ENCODE peak calls at places on chromosomes 1 and 21, in nine cellular contexts. One of them, this sample, is unnamed. For H3K36me3, the result is how much of the 10 kb centered on the place peaks cover.

GRCh38 chr1:47726496-47726855 is 270.7 kb downstream of the TRABD2B start:
- DNase-seq in Peyer's patch: no peak
- DNase-seq in fibroblast of lung: no peak
- DNase-seq in H7: no peak
- DNase-seq in upper lobe of right lung: no peak
- DNase-seq in GM06990: peak
- DNase-seq in neuronal stem cell: no peak
- DNase-seq in heart left ventricle: no peak
- DNase-seq in CD8-positive, alpha-beta T cell: no peak
- DNase-seq in this sample: no peak

GRCh38 chr1:14149431-14149830 is 449.1 kb upstream of the KAZN start:
- DNase-seq in Peyer's patch: no peak
- DNase-seq in fibroblast of lung: no peak
- DNase-seq in H7: peak
- DNase-seq in upper lobe of right lung: no peak
- DNase-seq in GM06990: no peak
- DNase-seq in neuronal stem cell: no peak
- DNase-seq in heart left ventricle: no peak
- DNase-seq in CD8-positive, alpha-beta T cell: no peak
- DNase-seq in this sample: peak

GRCh38 chr1:61469365-61469764 is 255.6 kb downstream of the TM2D1 start:
- DNase-seq in Peyer's patch: no peak
- DNase-seq in fibroblast of lung: no peak
- DNase-seq in H7: no peak
- DNase-seq in upper lobe of right lung: no peak
- DNase-seq in GM06990: no peak
- DNase-seq in neuronal stem cell: no peak
- DNase-seq in heart left ventricle: no peak
- DNase-seq in CD8-positive, alpha-beta T cell: no peak
- DNase-seq in this sample: no peak

GRCh38 chr1:4000811-4001251 is 100.8 kb upstream of the C1orf174 start:
- DNase-seq in Peyer's patch: no peak
- DNase-seq in fibroblast of lung: no peak
- DNase-seq in H7: peak
- DNase-seq in upper lobe of right lung: peak
- DNase-seq in GM06990: no peak
- DNase-seq in neuronal stem cell: no peak
- DNase-seq in heart left ventricle: no peak
- DNase-seq in CD8-positive, alpha-beta T cell: no peak
- DNase-seq in this sample: no peak

GRCh38 chr1:172399369-172400072 is 21.0 kb upstream of the C1orf105 start:
- DNase-seq in Peyer's patch: no peak
- DNase-seq in fibroblast of lung: peak
- DNase-seq in H7: no peak
- DNase-seq in upper lobe of right lung: no peak
- DNase-seq in GM06990: peak
- DNase-seq in neuronal stem cell: no peak
- DNase-seq in heart left ventricle: peak
- DNase-seq in CD8-positive, alpha-beta T cell: no peak
- DNase-seq in this sample: peak

GRCh38 chr1:30697977-30698376 is 25.4 kb downstream of the MATN1 start:
- DNase-seq in Peyer's patch: no peak
- DNase-seq in fibroblast of lung: peak
- DNase-seq in H7: no peak
- DNase-seq in upper lobe of right lung: peak
- DNase-seq in GM06990: no peak
- DNase-seq in neuronal stem cell: no peak
- DNase-seq in heart left ventricle: no peak
- DNase-seq in CD8-positive, alpha-beta T cell: no peak
- DNase-seq in this sample: peak

GRCh38 chr1:101908980-101909379 is 87.7 kb downstream of the OLFM3 start:
- DNase-seq in Peyer's patch: no peak
- DNase-seq in fibroblast of lung: no peak
- DNase-seq in H7: no peak
- DNase-seq in upper lobe of right lung: no peak
- DNase-seq in GM06990: no peak
- DNase-seq in neuronal stem cell: no peak
- DNase-seq in heart left ventricle: no peak
- DNase-seq in CD8-positive, alpha-beta T cell: no peak
- DNase-seq in this sample: no peak

GRCh38 chr1:198560093-198560638 is 19.7 kb upstream of the ATP6V1G3 start:
- DNase-seq in Peyer's patch: no peak
- DNase-seq in fibroblast of lung: peak
- DNase-seq in H7: no peak
- DNase-seq in upper lobe of right lung: no peak
- DNase-seq in GM06990: no peak
- DNase-seq in neuronal stem cell: no peak
- DNase-seq in heart left ventricle: no peak
- DNase-seq in CD8-positive, alpha-beta T cell: no peak
- DNase-seq in this sample: no peak

GRCh38 chr1:179708434-179709195 is 34.5 kb upstream of the FAM163A start:
- DNase-seq in Peyer's patch: no peak
- DNase-seq in fibroblast of lung: no peak
- DNase-seq in H7: no peak
- DNase-seq in upper lobe of right lung: no peak
- DNase-seq in GM06990: no peak
- DNase-seq in neuronal stem cell: no peak
- DNase-seq in heart left ventricle: no peak
- DNase-seq in CD8-positive, alpha-beta T cell: no peak
- DNase-seq in this sample: peak

GRCh38 chr1:12600880-12601633 is 17.0 kb downstream of the DHRS3 start:
- DNase-seq in Peyer's patch: peak
- DNase-seq in fibroblast of lung: no peak
- DNase-seq in H7: peak
- DNase-seq in upper lobe of right lung: no peak
- DNase-seq in GM06990: no peak
- DNase-seq in neuronal stem cell: no peak
- DNase-seq in heart left ventricle: peak
- DNase-seq in CD8-positive, alpha-beta T cell: peak
- DNase-seq in this sample: no peak

GRCh38 chr1:116806245-116806644 is 52.0 kb downstream of the CD2 start:
- DNase-seq in Peyer's patch: no peak
- DNase-seq in fibroblast of lung: no peak
- DNase-seq in H7: no peak
- DNase-seq in upper lobe of right lung: no peak
- DNase-seq in GM06990: peak
- DNase-seq in neuronal stem cell: no peak
- DNase-seq in heart left ventricle: no peak
- DNase-seq in CD8-positive, alpha-beta T cell: peak
- DNase-seq in this sample: no peak

GRCh38 chr21:34914239-34914638 is 134.9 kb downstream of the RUNX1 start:
- DNase-seq in Peyer's patch: no peak
- DNase-seq in fibroblast of lung: no peak
- DNase-seq in H7: no peak
- DNase-seq in upper lobe of right lung: no peak
- DNase-seq in GM06990: no peak
- DNase-seq in neuronal stem cell: no peak
- DNase-seq in heart left ventricle: no peak
- DNase-seq in CD8-positive, alpha-beta T cell: no peak
- DNase-seq in this sample: no peak

GRCh38 chr1:19342077-19342775 is 30.1 kb downstream of the SLC66A1 start:
- DNase-seq in Peyer's patch: no peak
- DNase-seq in fibroblast of lung: peak
- DNase-seq in H7: no peak
- DNase-seq in upper lobe of right lung: no peak
- DNase-seq in GM06990: no peak
- DNase-seq in neuronal stem cell: no peak
- DNase-seq in heart left ventricle: peak
- DNase-seq in CD8-positive, alpha-beta T cell: no peak
- DNase-seq in this sample: no peak
- H3K36me3 ChIP-seq in Peyer's patch: under half
- H3K36me3 ChIP-seq in fibroblast of lung: under half
- H3K36me3 ChIP-seq in H7: under half
- H3K36me3 ChIP-seq in upper lobe of right lung: half or more
- H3K36me3 ChIP-seq in GM06990: under half
- H3K36me3 ChIP-seq in neuronal stem cell: half or more
- H3K36me3 ChIP-seq in heart left ventricle: half or more
- H3K36me3 ChIP-seq in CD8-positive, alpha-beta T cell: half or more
- H3K36me3 ChIP-seq in this sample: half or more

GRCh38 chr1:111704776-111705175 is 34.4 kb downstream of the INKA2 start:
- DNase-seq in Peyer's patch: no peak
- DNase-seq in fibroblast of lung: no peak
- DNase-seq in H7: no peak
- DNase-seq in upper lobe of right lung: no peak
- DNase-seq in GM06990: no peak
- DNase-seq in neuronal stem cell: no peak
- DNase-seq in heart left ventricle: no peak
- DNase-seq in CD8-positive, alpha-beta T cell: no peak
- DNase-seq in this sample: no peak

GRCh38 chr1:111706921-111707320 is 32.3 kb downstream of the INKA2 start:
- DNase-seq in Peyer's patch: no peak
- DNase-seq in fibroblast of lung: peak
- DNase-seq in H7: no peak
- DNase-seq in upper lobe of right lung: no peak
- DNase-seq in GM06990: no peak
- DNase-seq in neuronal stem cell: no peak
- DNase-seq in heart left ventricle: no peak
- DNase-seq in CD8-positive, alpha-beta T cell: no peak
- DNase-seq in this sample: no peak

GRCh38 chr1:111707906-111708305 is 31.3 kb downstream of the INKA2 start:
- DNase-seq in Peyer's patch: no peak
- DNase-seq in fibroblast of lung: peak
- DNase-seq in H7: no peak
- DNase-seq in upper lobe of right lung: no peak
- DNase-seq in GM06990: no peak
- DNase-seq in neuronal stem cell: no peak
- DNase-seq in heart left ventricle: no peak
- DNase-seq in CD8-positive, alpha-beta T cell: no peak
- DNase-seq in this sample: no peak

GRCh38 chr1:111705841-111706240 is 33.4 kb downstream of the INKA2 start:
- DNase-seq in Peyer's patch: no peak
- DNase-seq in fibroblast of lung: peak
- DNase-seq in H7: no peak
- DNase-seq in upper lobe of right lung: no peak
- DNase-seq in GM06990: no peak
- DNase-seq in neuronal stem cell: no peak
- DNase-seq in heart left ventricle: no peak
- DNase-seq in CD8-positive, alpha-beta T cell: no peak
- DNase-seq in this sample: no peak

GRCh38 chr1:111709986-111710385 is 29.2 kb downstream of the INKA2 start:
- DNase-seq in Peyer's patch: no peak
- DNase-seq in fibroblast of lung: no peak
- DNase-seq in H7: no peak
- DNase-seq in upper lobe of right lung: no peak
- DNase-seq in GM06990: no peak
- DNase-seq in neuronal stem cell: no peak
- DNase-seq in heart left ventricle: no peak
- DNase-seq in CD8-positive, alpha-beta T cell: no peak
- DNase-seq in this sample: no peak
- H3K36me3 ChIP-seq in Peyer's patch: under half
- H3K36me3 ChIP-seq in fibroblast of lung: under half
- H3K36me3 ChIP-seq in H7: under half
- H3K36me3 ChIP-seq in upper lobe of right lung: half or more
- H3K36me3 ChIP-seq in GM06990: under half
- H3K36me3 ChIP-seq in neuronal stem cell: half or more
- H3K36me3 ChIP-seq in heart left ventricle: half or more
- H3K36me3 ChIP-seq in CD8-positive, alpha-beta T cell: under half
- H3K36me3 ChIP-seq in this sample: under half

DNA sequence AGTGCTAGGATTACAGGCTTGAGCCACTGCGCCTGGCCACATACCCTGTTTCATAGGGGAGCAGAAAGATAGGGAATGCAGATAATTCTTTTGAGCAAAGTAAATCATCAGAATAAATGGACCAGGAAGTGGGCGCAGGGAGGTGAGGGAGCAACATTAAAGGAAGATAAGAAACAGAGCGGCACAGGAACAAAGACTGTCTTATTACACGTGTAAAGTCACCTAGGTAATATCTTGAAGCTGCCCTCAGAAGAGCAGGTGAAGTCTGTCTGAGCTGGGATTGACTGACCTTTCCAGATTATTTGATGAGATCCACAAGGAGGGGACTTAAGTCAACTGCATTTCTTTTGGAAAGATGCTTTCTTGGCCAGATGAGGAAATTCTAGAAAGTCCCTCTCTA is 7.7 kb downstream of the EPRS1 start:
- DNase-seq in Peyer's patch: no peak
- DNase-seq in fibroblast of lung: no peak
- DNase-seq in H7: no peak
- DNase-seq in upper lobe of right lung: no peak
- DNase-seq in GM06990: no peak
- DNase-seq in neuronal stem cell: no peak
- DNase-seq in heart left ventricle: no peak
- DNase-seq in CD8-positive, alpha-beta T cell: no peak
- DNase-seq in this sample: peak
- H3K36me3 ChIP-seq in Peyer's patch: under half
- H3K36me3 ChIP-seq in fibroblast of lung: under half
- H3K36me3 ChIP-seq in H7: under half
- H3K36me3 ChIP-seq in upper lobe of right lung: under half
- H3K36me3 ChIP-seq in GM06990: under half
- H3K36me3 ChIP-seq in neuronal stem cell: half or more
- H3K36me3 ChIP-seq in heart left ventricle: under half
- H3K36me3 ChIP-seq in CD8-positive, alpha-beta T cell: under half
- H3K36me3 ChIP-seq in this sample: under half

GRCh38 chr1:11125931-11126330 is 26.3 kb upstream of the EXOSC10 start:
- DNase-seq in Peyer's patch: no peak
- DNase-seq in fibroblast of lung: no peak
- DNase-seq in H7: no peak
- DNase-seq in upper lobe of right lung: no peak
- DNase-seq in GM06990: no peak
- DNase-seq in neuronal stem cell: no peak
- DNase-seq in heart left ventricle: no peak
- DNase-seq in CD8-positive, alpha-beta T cell: no peak
- DNase-seq in this sample: no peak

GRCh38 chr1:11130406-11130805 is 30.7 kb upstream of the EXOSC10 start:
- DNase-seq in Peyer's patch: no peak
- DNase-seq in fibroblast of lung: no peak
- DNase-seq in H7: no peak
- DNase-seq in upper lobe of right lung: no peak
- DNase-seq in GM06990: no peak
- DNase-seq in neuronal stem cell: no peak
- DNase-seq in heart left ventricle: no peak
- DNase-seq in CD8-positive, alpha-beta T cell: no peak
- DNase-seq in this sample: no peak

GRCh38 chr1:11124965-11125364 is 25.3 kb upstream of the EXOSC10 start:
- DNase-seq in Peyer's patch: no peak
- DNase-seq in fibroblast of lung: no peak
- DNase-seq in H7: no peak
- DNase-seq in upper lobe of right lung: no peak
- DNase-seq in GM06990: no peak
- DNase-seq in neuronal stem cell: no peak
- DNase-seq in heart left ventricle: no peak
- DNase-seq in CD8-positive, alpha-beta T cell: no peak
- DNase-seq in this sample: no peak

GRCh38 chr1:11129649-11130048 is 30.0 kb upstream of the EXOSC10 start:
- DNase-seq in Peyer's patch: no peak
- DNase-seq in fibroblast of lung: no peak
- DNase-seq in H7: no peak
- DNase-seq in upper lobe of right lung: no peak
- DNase-seq in GM06990: no peak
- DNase-seq in neuronal stem cell: no peak
- DNase-seq in heart left ventricle: no peak
- DNase-seq in CD8-positive, alpha-beta T cell: no peak
- DNase-seq in this sample: no peak

DNA sequence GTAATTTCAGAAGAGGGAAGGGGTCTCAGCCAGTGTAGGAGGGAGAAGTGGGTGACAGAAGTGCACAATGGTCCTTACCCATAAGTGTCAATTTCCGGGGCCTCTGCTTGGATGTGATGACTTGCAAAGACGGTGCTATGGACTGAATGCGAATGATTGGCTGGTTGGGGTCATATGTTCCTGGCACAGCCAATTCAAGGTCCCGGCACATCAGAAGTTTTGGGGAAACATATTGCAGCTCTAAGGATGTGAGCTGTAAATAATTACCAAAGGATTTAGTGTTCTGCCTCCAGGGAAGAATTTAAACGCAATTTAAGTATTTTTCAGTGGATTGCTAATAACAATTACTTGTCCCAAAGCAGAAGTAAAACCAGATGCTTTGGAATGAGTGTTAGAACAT is 26.9 kb upstream of the EXOSC10 start:
- DNase-seq in Peyer's patch: no peak
- DNase-seq in fibroblast of lung: no peak
- DNase-seq in H7: peak
- DNase-seq in upper lobe of right lung: no peak
- DNase-seq in GM06990: no peak
- DNase-seq in neuronal stem cell: no peak
- DNase-seq in heart left ventricle: no peak
- DNase-seq in CD8-positive, alpha-beta T cell: no peak
- DNase-seq in this sample: no peak
- H3K36me3 ChIP-seq in Peyer's patch: under half
- H3K36me3 ChIP-seq in fibroblast of lung: under half
- H3K36me3 ChIP-seq in H7: half or more
- H3K36me3 ChIP-seq in upper lobe of right lung: half or more
- H3K36me3 ChIP-seq in GM06990: under half
- H3K36me3 ChIP-seq in neuronal stem cell: half or more
- H3K36me3 ChIP-seq in heart left ventricle: half or more
- H3K36me3 ChIP-seq in CD8-positive, alpha-beta T cell: under half
- H3K36me3 ChIP-seq in this sample: half or more